ENCODE peak calls at places on chromosomes 2 and 18, in eight cellular contexts. L, F, N, S, X, K, M and P are unnamed samples.
A peak's percentile ranks its signal among the peaks of the same experiment; 100 is the strongest.

GRCh38 chr2:192307530-192307929 is 112.8 kb upstream of the TMEFF2 start:
- DNase-seq in L (no peak), F (no peak), N (no peak), S (no peak), X (no peak), K (no peak), M (no peak), P (no peak)

GRCh38 chr18:7565677-7566076 is 1.4 kb upstream of the PTPRM start:
- DNase-seq in L (no peak), F (no peak), N (no peak), S (no peak), X (no peak), K (no peak), M (no peak), P (no peak)

GRCh38 chr2:43302311-43303051 is 76.1 kb upstream of the ZFP36L2 start:
- DNase-seq in L (no peak), F (no peak), N (no peak), S (no peak), X (no peak), K (no peak), M (no peak), P (no peak)

GRCh38 chr2:113050921-113051895 is 1.5 kb downstream of the IL36B start:
- DNase-seq in L (no peak), F (no peak), N (no peak), S (no peak), X (no peak), K (no peak), M (no peak), P (peak; percentile 67)

GRCh38 chr2:158391876-158392275 is 64.7 kb downstream of the CCDC148 start:
- DNase-seq in L (peak; percentile 4), F (no peak), N (no peak), S (no peak), X (no peak), K (no peak), M (peak; percentile 24), P (no peak)

GRCh38 chr2:240571314-240571973 is 3.2 kb downstream of the RNPEPL1 start:
- DNase-seq in L (no peak), F (no peak), N (no peak), S (peak; percentile 55), X (no peak), K (peak; percentile 15), M (no peak), P (no peak)

GRCh38 chr2:116142828-116143227 is 1671.7 kb upstream of the DDX18 start:
- DNase-seq in L (no peak), F (no peak), N (no peak), S (no peak), X (peak; percentile 73), K (no peak), M (no peak), P (no peak)

GRCh38 chr2:2275451-2275850 is 55.6 kb downstream of the MYT1L start:
- DNase-seq in L (no peak), F (no peak), N (no peak), S (no peak), X (no peak), K (no peak), M (no peak), P (no peak)

GRCh38 chr2:236833501-236834186 is 252.0 kb upstream of the COPS8 start:
- DNase-seq in L (no peak), F (no peak), N (no peak), S (no peak), X (no peak), K (no peak), M (no peak), P (no peak)

GRCh38 chr2:150476809-150477302 is 10.6 kb downstream of the RND3 start:
- DNase-seq in L (no peak), F (no peak), N (no peak), S (no peak), X (no peak), K (no peak), M (no peak), P (no peak)

GRCh38 chr2:94956797-94957391 is 68.6 kb upstream of the MAL start:
- DNase-seq in L (peak; percentile 5), F (no peak), N (no peak), S (no peak), X (peak; percentile 67), K (peak; percentile 69), M (peak; percentile 50), P (no peak)

GRCh38 chr2:145100301-145100700 is 580.4 kb upstream of the ZEB2 start:
- DNase-seq in L (no peak), F (no peak), N (no peak), S (no peak), X (no peak), K (no peak), M (no peak), P (no peak)

GRCh38 chr18:80252136-80252535 is 4.8 kb upstream of the PARD6G start:
- DNase-seq in L (no peak), F (no peak), N (no peak), S (no peak), X (no peak), K (no peak), M (no peak), P (no peak)

GRCh38 chr2:71155846-71156245 is 25.4 kb downstream of the MPHOSPH10 start:
- DNase-seq in L (no peak), F (no peak), N (no peak), S (no peak), X (no peak), K (no peak), M (no peak), P (no peak)

GRCh38 chr2:18626958-18627650 is 37.7 kb upstream of the NT5C1B start:
- DNase-seq in L (no peak), F (no peak), N (no peak), S (no peak), X (no peak), K (no peak), M (no peak), P (no peak)

GRCh38 chr2:64273524-64274398 is 129.5 kb upstream of the PELI1 start:
- DNase-seq in L (no peak), F (no peak), N (no peak), S (peak; percentile 83), X (no peak), K (no peak), M (peak; percentile 97), P (no peak)

GRCh38 chr2:23542390-23542789 is 157.4 kb downstream of the KLHL29 start:
- DNase-seq in L (no peak), F (no peak), N (no peak), S (no peak), X (no peak), K (no peak), M (no peak), P (no peak)

GRCh38 chr2:16828828-16829160 is 163.2 kb upstream of the CYRIA start:
- DNase-seq in L (no peak), F (peak; percentile 31), N (no peak), S (no peak), X (peak; percentile 20), K (no peak), M (no peak), P (no peak)

GRCh38 chr2:98148968-98149697 is 62.2 kb downstream of the VWA3B start:
- DNase-seq in L (no peak), F (peak; percentile 46), N (no peak), S (no peak), X (peak; percentile 56), K (no peak), M (peak; percentile 48), P (no peak)
- TF ChIP-seq CTCF in L (no peak), F (no peak), N (no peak), S (no peak), X (no peak), K (no peak), M (no peak), P (no peak)

DNA sequence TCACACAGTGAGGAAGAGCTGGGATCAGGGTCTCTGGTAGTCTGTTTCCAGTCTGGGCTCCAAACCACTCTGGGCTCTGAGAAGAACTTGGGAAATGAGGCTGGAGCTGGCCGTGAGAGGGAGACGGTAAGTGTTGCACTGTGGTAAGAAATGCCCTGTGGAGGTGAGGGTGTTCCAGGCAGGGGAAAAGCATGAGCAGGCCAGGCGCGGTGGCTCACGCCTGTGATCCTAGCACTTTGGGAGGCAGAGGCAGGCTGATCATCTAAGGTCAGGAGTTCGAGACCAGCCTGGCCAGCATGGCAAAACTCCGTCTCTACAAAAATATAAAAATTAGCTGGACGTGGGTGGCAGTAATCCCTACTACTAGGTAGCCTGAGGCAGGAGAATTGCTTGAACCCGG is 14.3 kb upstream of the DES start:
- DNase-seq in L (no peak), F (no peak), N (no peak), S (no peak), X (no peak), K (no peak), M (no peak), P (no peak)
- TF ChIP-seq CTCF in L (no peak), F (no peak), N (no peak), S (no peak), X (no peak), K (no peak), M (no peak), P (no peak)

GRCh38 chr2:231673348-231673770 is 35.0 kb upstream of the PTMA start:
- DNase-seq in L (no peak), F (peak; percentile 98), N (no peak), S (peak; percentile 84), X (peak; percentile 98), K (peak; percentile 68), M (no peak), P (no peak)

GRCh38 chr2:231670892-231671616 is 37.3 kb upstream of the PTMA start:
- DNase-seq in L (no peak), F (peak; percentile 66), N (no peak), S (peak; percentile 71), X (peak; percentile 67), K (peak; percentile 69), M (peak; percentile 25), P (no peak)

GRCh38 chr2:231671617-231672350 is 36.5 kb upstream of the PTMA start:
- DNase-seq in L (no peak), F (no peak), N (no peak), S (no peak), X (no peak), K (peak; percentile 53), M (no peak), P (no peak)

GRCh38 chr2:231674587-231675334 is 33.6 kb upstream of the PTMA start:
- DNase-seq in L (no peak), F (peak; percentile 96), N (peak; percentile 56), S (peak; percentile 90), X (peak; percentile 97), K (peak; percentile 91), M (peak; percentile 75), P (peak; percentile 79)

DNA sequence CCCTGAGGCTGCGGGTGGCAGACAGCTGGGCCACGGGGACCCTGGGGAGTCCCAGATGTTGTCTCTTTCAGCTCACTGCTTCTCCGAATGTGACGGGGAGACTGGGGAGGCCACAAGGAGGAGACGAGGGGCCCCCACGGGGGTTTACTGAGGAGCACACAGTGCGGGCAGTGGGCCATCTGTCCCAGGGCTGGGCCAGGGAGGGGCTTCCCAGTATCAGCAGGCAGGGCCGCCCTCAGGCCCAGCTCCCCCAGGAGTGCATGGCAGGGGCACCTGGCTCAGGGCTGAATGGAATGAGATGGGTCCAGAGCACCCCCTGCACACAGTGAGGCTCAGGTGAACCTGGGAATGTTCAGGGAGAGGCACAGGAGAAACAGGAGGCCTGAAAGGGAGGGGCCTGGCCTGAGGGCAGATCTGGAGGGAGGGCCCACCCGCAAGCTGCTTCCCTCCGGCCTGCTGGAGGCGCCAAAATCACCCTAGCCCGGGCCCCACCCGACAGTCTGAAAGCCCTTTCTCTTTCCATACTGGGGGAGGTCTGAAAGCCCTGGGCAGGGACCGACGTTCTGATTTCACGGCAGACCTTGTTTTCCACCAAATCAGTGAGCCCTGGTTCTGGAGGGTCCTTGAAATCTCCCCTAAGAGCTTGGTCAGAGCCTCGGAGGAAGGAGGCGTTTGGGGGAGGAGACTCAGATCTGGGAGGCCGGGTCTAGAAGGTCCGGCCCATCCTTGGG is 35.5 kb upstream of the PTMA start:
- DNase-seq in L (no peak), F (peak; percentile 94), N (no peak), S (peak; percentile 80), X (peak; percentile 93), K (peak; percentile 77), M (peak; percentile 50), P (no peak)
- TF ChIP-seq CTCF in L (peak; percentile 81), F (peak; percentile 63), N (no peak), S (no peak), X (peak; percentile 63), K (no peak), M (peak; percentile 55), P (peak; percentile 38)

GRCh38 chr18:27005589-27005988 is 140.1 kb upstream of the AQP4 start:
- DNase-seq in L (no peak), F (no peak), N (no peak), S (no peak), X (peak; percentile 65), K (no peak), M (peak; percentile 7), P (no peak)
- TF ChIP-seq CTCF in L (peak; percentile 77), F (peak; percentile 69), N (no peak), S (no peak), X (peak; percentile 71), K (peak; percentile 29), M (peak; percentile 41), P (peak; percentile 72)